ENCODE peak calls at places on chromosomes 3 and 15, in four cellular contexts. O, M, N and A are unnamed samples.
A peak's percentile ranks its signal among the peaks of the same experiment; 100 is the strongest.

GRCh38 chr15:92899910-92900711 is at the start of gene CHD2:
- DNase-seq in O (peak; percentile 76), M (peak; percentile 66), N (peak; percentile 81), A (peak; percentile 78)

GRCh38 chr3:76054404-76054803 is 269.1 kb upstream of the ZNF717 start:
- DNase-seq in O (no peak), M (no peak), N (no peak), A (no peak)

GRCh38 chr3:134462236-134463059 is 23.3 kb downstream of the ANAPC13 start:
- DNase-seq in O (no peak), M (no peak), N (no peak), A (no peak)

GRCh38 chr3:11335056-11335608 is 62.9 kb downstream of the ATG7 start:
- DNase-seq in O (peak; percentile 43), M (peak; percentile 19), N (no peak), A (peak; percentile 63)

GRCh38 chr15:82540984-82541431 is 751 bp upstream of the RPS17 start:
- DNase-seq in O (peak; percentile 43), M (no peak), N (no peak), A (no peak)

GRCh38 chr3:195133462-195133861 is 137.5 kb downstream of the XXYLT1 start:
- DNase-seq in O (no peak), M (peak; percentile 61), N (no peak), A (peak; percentile 50)

GRCh38 chr3:55198554-55198953 is 270.7 kb upstream of the LRTM1 start:
- DNase-seq in O (no peak), M (no peak), N (no peak), A (peak; percentile 24)

GRCh38 chr3:192422321-192422997 is 304.9 kb downstream of the FGF12 start:
- DNase-seq in O (no peak), M (no peak), N (no peak), A (peak; percentile 44)

GRCh38 chr3:124791639-124792111 is 61.4 kb downstream of the UMPS start:
- DNase-seq in O (no peak), M (no peak), N (peak; percentile 70), A (peak; percentile 96)

GRCh38 chr3:165254812-165255211 is 58.6 kb upstream of the SLITRK3 start:
- DNase-seq in O (peak; percentile 30), M (no peak), N (no peak), A (no peak)

GRCh38 chr15:101614001-101614585 is 38.1 kb downstream of the TM2D3 start:
- DNase-seq in O (no peak), M (no peak), N (no peak), A (no peak)

GRCh38 chr15:65037279-65037678 is 7.8 kb upstream of the MTFMT start:
- DNase-seq in O (no peak), M (no peak), N (no peak), A (no peak)

GRCh38 chr3:194455481-194455880 is 31.3 kb downstream of the ATP13A3 start:
- DNase-seq in O (no peak), M (no peak), N (no peak), A (no peak)

GRCh38 chr3:196501316-196502064 is 2.1 kb downstream of the RNF168 start:
- DNase-seq in O (no peak), M (no peak), N (no peak), A (no peak)

GRCh38 chr3:184562875-184563568 is 1.4 kb downstream of the EPHB3 start:
- DNase-seq in O (no peak), M (no peak), N (peak; percentile 76), A (no peak)

GRCh38 chr3:18098960-18099587 is 326.1 kb downstream of the SATB1 start:
- DNase-seq in O (no peak), M (peak; percentile 36), N (no peak), A (peak; percentile 56)

GRCh38 chr3:30475038-30475808 is 131.2 kb upstream of the TGFBR2 start:
- DNase-seq in O (no peak), M (peak; percentile 26), N (no peak), A (no peak)

GRCh38 chr15:96428742-96429141 is 98.2 kb downstream of the NR2F2 start:
- DNase-seq in O (no peak), M (no peak), N (no peak), A (peak; percentile 78)

GRCh38 chr3:45884368-45885201 is 1.8 kb upstream of the CCR9 start:
- DNase-seq in O (no peak), M (no peak), N (no peak), A (no peak)

GRCh38 chr15:33746203-33746602 is 222.1 kb upstream of the CHRM5 start:
- DNase-seq in O (no peak), M (no peak), N (no peak), A (no peak)

GRCh38 chr3:9703736-9704342 is at the start of gene CPNE9:
- DNase-seq in O (no peak), M (no peak), N (no peak), A (no peak)

GRCh38 chr3:196180346-196180745 is 30.9 kb downstream of the ZDHHC19 start:
- DNase-seq in O (no peak), M (no peak), N (no peak), A (no peak)

GRCh38 chr15:45732544-45733130 is 97.8 kb downstream of the SQOR start:
- DNase-seq in O (no peak), M (no peak), N (no peak), A (no peak)

GRCh38 chr3:4670352-4670751 is 177.2 kb downstream of the ITPR1 start:
- DNase-seq in O (peak; percentile 52), M (no peak), N (no peak), A (no peak)

GRCh38 chr3:65904016-65904415 is 134.7 kb downstream of the MAGI1 start:
- DNase-seq in O (no peak), M (no peak), N (no peak), A (no peak)

GRCh38 chr15:52183562-52184173 is 7.5 kb downstream of the GNB5 start:
- DNase-seq in O (no peak), M (peak; percentile 38), N (no peak), A (no peak)

GRCh38 chr3:107684431-107684925 is 161.7 kb downstream of the BBX start:
- DNase-seq in O (no peak), M (no peak), N (no peak), A (no peak)

GRCh38 chr3:142088522-142088921 is 60.8 kb downstream of the TFDP2 start:
- DNase-seq in O (no peak), M (no peak), N (no peak), A (no peak)

GRCh38 chr3:135229018-135229495 is 434.0 kb downstream of the EPHB1 start:
- DNase-seq in O (no peak), M (no peak), N (no peak), A (no peak)

GRCh38 chr3:140470962-140471361 is 206.9 kb upstream of the TRIM42 start:
- DNase-seq in O (no peak), M (no peak), N (no peak), A (no peak)

GRCh38 chr15:31551323-31551722 is 224.7 kb downstream of the KLF13 start:
- DNase-seq in O (no peak), M (no peak), N (no peak), A (no peak)